ENCODE peak calls at places on chromosomes 2 and 18, in ten cellular contexts. W is substantia nigra; K is GM04504; E is HEK293T; R is GM04503; M is stimulated activated CD4-positive, alpha-beta T cell treated with anti-CD3 and anti-CD28 coated beads, Interleukin-1b, Interleukin-23, amount 100 ng/mL, for 24 hours; L is dermis blood vessel endothelial cell; G is heart left ventricle; X is GM12891; U is activated CD8-positive, alpha-beta memory T cell treated with anti-CD3 and anti-CD28 coated beads for 48 hours. D is an unnamed sample.

GRCh38 chr2:200863655-200864205 is 728 bp downstream of the CLK1 start:
- DNase-seq in W (peak; percentile 51), K (no peak), E (no peak), R (no peak), M (no peak), L (no peak), G (no peak), X (no peak), U (no peak), D (peak; percentile 19)

GRCh38 chr2:132670104-132670960 is at the start of gene LYPD1:
- DNase-seq in W (peak; percentile 56), K (no peak), E (peak; percentile 19), R (no peak), M (no peak), L (peak; percentile 31), G (peak; percentile 13), X (no peak), U (no peak), D (no peak)

GRCh38 chr2:121377676-121378075 is 92.7 kb upstream of the TFCP2L1 start:
- DNase-seq in W (no peak), K (no peak), E (no peak), R (no peak), M (no peak), L (no peak), G (no peak), X (no peak), U (no peak), D (no peak)

GRCh38 chr2:225008935-225009334 is 33.3 kb downstream of the DOCK10 start:
- DNase-seq in W (no peak), K (no peak), E (peak; percentile 30), R (no peak), M (no peak), L (peak; percentile 64), G (no peak), X (no peak), U (no peak), D (peak; percentile 31)

GRCh38 chr2:127196998-127197397 is 23.1 kb downstream of the CYP27C1 start:
- DNase-seq in W (no peak), K (no peak), E (no peak), R (no peak), M (no peak), L (no peak), G (no peak), X (no peak), U (no peak), D (no peak)

GRCh38 chr18:79615586-79615985 is 64.0 kb upstream of the CTDP1 start:
- DNase-seq in W (no peak), K (no peak), E (no peak), R (no peak), M (no peak), L (no peak), G (peak; percentile 2), X (no peak), U (no peak), D (no peak)

GRCh38 chr18:76445275-76445674 is 49.8 kb downstream of the ZNF516 start:
- DNase-seq in W (no peak), K (peak; percentile 74), E (no peak), R (peak; percentile 74), M (no peak), L (peak; percentile 38), G (no peak), X (no peak), U (no peak), D (no peak)

GRCh38 chr18:51531496-51531895 is 334.0 kb upstream of the MEX3C start:
- DNase-seq in W (no peak), K (no peak), E (no peak), R (no peak), M (no peak), L (no peak), G (no peak), X (no peak), U (no peak), D (no peak)

GRCh38 chr18:44709297-44710117 is 28.8 kb downstream of the SETBP1 start:
- DNase-seq in W (peak; percentile 16), K (no peak), E (no peak), R (no peak), M (no peak), L (no peak), G (no peak), X (peak; percentile 32), U (no peak), D (no peak)

GRCh38 chr2:189698020-189698887 is 23.8 kb downstream of the ANKAR start:
- DNase-seq in W (no peak), K (no peak), E (no peak), R (no peak), M (no peak), L (peak; percentile 65), G (peak; percentile 28), X (no peak), U (no peak), D (peak; percentile 60)

GRCh38 chr2:19508-19907 is 26.8 kb downstream of the FAM110C start:
- DNase-seq in W (no peak), K (no peak), E (no peak), R (no peak), M (no peak), L (no peak), G (no peak), X (no peak), U (no peak), D (no peak)

GRCh38 chr2:18740428-18740827 is 151.1 kb upstream of the NT5C1B start:
- DNase-seq in W (no peak), K (no peak), E (no peak), R (no peak), M (no peak), L (no peak), G (no peak), X (no peak), U (no peak), D (peak; percentile 16)

GRCh38 chr2:218849721-218850120 is 9.9 kb upstream of the WNT6 start:
- DNase-seq in W (no peak), K (no peak), E (no peak), R (no peak), M (no peak), L (no peak), G (no peak), X (no peak), U (no peak), D (no peak)

GRCh38 chr2:229445501-229446294 is 174.6 kb upstream of the PID1 start:
- DNase-seq in W (peak; percentile 25), K (peak; percentile 10), E (no peak), R (peak; percentile 24), M (no peak), L (peak; percentile 33), G (peak; percentile 33), X (no peak), U (no peak), D (no peak)

GRCh38 chr2:173869244-173869643 is 95.9 kb downstream of the SP3 start:
- DNase-seq in W (no peak), K (no peak), E (peak; percentile 55), R (no peak), M (no peak), L (no peak), G (no peak), X (no peak), U (no peak), D (no peak)

GRCh38 chr2:188974184-188974583 is at the start of gene COL3A1:
- DNase-seq in W (no peak), K (peak; percentile 74), E (no peak), R (no peak), M (no peak), L (no peak), G (peak; percentile 46), X (no peak), U (no peak), D (peak; percentile 55)

GRCh38 chr18:48293954-48294893 is 115.0 kb downstream of the ZBTB7C start:
- DNase-seq in W (no peak), K (no peak), E (no peak), R (no peak), M (no peak), L (no peak), G (no peak), X (no peak), U (no peak), D (peak; percentile 80)

GRCh38 chr2:236505071-236505470 is 64.6 kb upstream of the ACKR3 start:
- DNase-seq in W (no peak), K (no peak), E (no peak), R (no peak), M (no peak), L (no peak), G (no peak), X (no peak), U (no peak), D (no peak)

GRCh38 chr2:30234180-30234971 is 3.0 kb downstream of the LBH start:
- DNase-seq in W (no peak), K (peak; percentile 71), E (no peak), R (peak; percentile 74), M (no peak), L (no peak), G (no peak), X (no peak), U (no peak), D (peak; percentile 93)

GRCh38 chr2:127347734-127348392 is 39.9 kb downstream of the MAP3K2 start:
- DNase-seq in W (no peak), K (no peak), E (no peak), R (no peak), M (no peak), L (no peak), G (no peak), X (no peak), U (no peak), D (peak; percentile 69)

GRCh38 chr2:28643324-28643723 is 108.3 kb upstream of the PPP1CB start:
- DNase-seq in W (no peak), K (no peak), E (no peak), R (no peak), M (no peak), L (no peak), G (no peak), X (no peak), U (no peak), D (no peak)

GRCh38 chr2:54652540-54652939 is 70.9 kb upstream of the EML6 start:
- DNase-seq in W (no peak), K (no peak), E (no peak), R (no peak), M (no peak), L (no peak), G (no peak), X (no peak), U (no peak), D (no peak)

GRCh38 chr2:101002562-101003277 is 631 bp downstream of the RPL31 start:
- DNase-seq in W (no peak), K (no peak), E (no peak), R (no peak), M (no peak), L (peak; percentile 32), G (no peak), X (no peak), U (no peak), D (no peak)

GRCh38 chr2:149104221-149104620 is 65.7 kb downstream of the LYPD6B start:
- DNase-seq in W (no peak), K (no peak), E (no peak), R (no peak), M (no peak), L (no peak), G (no peak), X (no peak), U (no peak), D (no peak)

GRCh38 chr18:13366541-13366940 is 148.0 kb downstream of the LDLRAD4 start:
- DNase-seq in W (no peak), K (no peak), E (no peak), R (no peak), M (no peak), L (no peak), G (no peak), X (no peak), U (no peak), D (no peak)

GRCh38 chr2:17996978-17997377 is 118.5 kb downstream of the KCNS3 start:
- DNase-seq in W (no peak), K (no peak), E (no peak), R (no peak), M (no peak), L (no peak), G (no peak), X (no peak), U (no peak), D (no peak)

GRCh38 chr2:150036622-150037021 is 449.0 kb upstream of the MMADHC start:
- DNase-seq in W (no peak), K (no peak), E (no peak), R (no peak), M (no peak), L (no peak), G (no peak), X (no peak), U (no peak), D (no peak)

GRCh38 chr18:11987527-11987926 is 6.2 kb downstream of the IMPA2 start:
- DNase-seq in W (no peak), K (no peak), E (no peak), R (no peak), M (no peak), L (no peak), G (no peak), X (no peak), U (no peak), D (no peak)